ENCODE peak calls at places on chromosomes 11 and 22, in six cellular contexts. N, K, W, I, H and R are unnamed samples.

GRCh38 chr11:8090756-8091155 is 9.7 kb downstream of the TUB start:
- DNase-seq in H (peak), I (no peak), K (peak), W (peak), N (peak), R (no peak)

GRCh38 chr22:23692598-23693291 is 1.9 kb downstream of the RGL4 start:
- DNase-seq in I (no peak), K (no peak), N (no peak), H (no peak), W (no peak), R (no peak)

GRCh38 chr22:23093090-23093788 is 22.9 kb downstream of the GNAZ start:
- DNase-seq in I (no peak), W (no peak), K (no peak), N (no peak), H (no peak), R (no peak)

GRCh38 chr11:14425621-14426020 is 66.6 kb upstream of the RRAS2 start:
- DNase-seq in N (no peak), W (no peak), K (no peak), H (no peak), I (no peak), R (no peak)

GRCh38 chr11:7648264-7648663 is 25.0 kb downstream of the CYB5R2 start:
- DNase-seq in N (no peak), W (no peak), H (no peak), K (no peak), I (no peak), R (no peak)

GRCh38 chr11:126879516-126879915 is 121.1 kb downstream of the KIRREL3 start:
- DNase-seq in I (no peak), W (no peak), N (no peak), H (no peak), K (no peak), R (peak)

GRCh38 chr11:82906236-82906635 is 4.7 kb downstream of the DDIAS start:
- DNase-seq in H (peak), N (peak), W (peak), I (peak), K (no peak), R (peak)

GRCh38 chr22:47817380-47817779 is 1054.9 kb downstream of the TBC1D22A start:
- DNase-seq in H (no peak), K (no peak), I (no peak), N (no peak), W (no peak), R (no peak)

GRCh38 chr11:59285716-59286260 is 72.9 kb upstream of the OR5AN1 start:
- DNase-seq in K (no peak), N (no peak), I (no peak), H (peak), W (no peak), R (peak)

GRCh38 chr11:61353109-61354067 is 8.3 kb downstream of the CYB561A3 start:
- DNase-seq in K (no peak), W (no peak), H (no peak), N (no peak), I (no peak), R (no peak)

GRCh38 chr11:15507592-15507991 is 392.9 kb downstream of the INSC start:
- DNase-seq in N (no peak), K (no peak), H (no peak), W (no peak), I (no peak), R (no peak)

GRCh38 chr22:48654492-48654891 is 1173.2 kb downstream of the BRD1 start:
- DNase-seq in N (no peak), K (no peak), I (no peak), W (no peak), H (no peak), R (no peak)

GRCh38 chr22:20565079-20565734 is 57.8 kb downstream of the MED15 start:
- DNase-seq in W (peak), K (no peak), I (no peak), N (no peak), H (no peak), R (peak)

GRCh38 chr11:94024547-94024946 is 3.4 kb downstream of the HEPHL1 start:
- DNase-seq in I (no peak), H (no peak), K (no peak), N (no peak), W (no peak), R (no peak)

GRCh38 chr22:50507421-50507990 is at the start of gene LMF2:
- DNase-seq in W (no peak), I (peak), H (no peak), N (peak), K (no peak), R (no peak)

GRCh38 chr11:112302226-112302868 is 41.7 kb upstream of the PLET1 start:
- DNase-seq in I (no peak), H (peak), K (no peak), N (no peak), W (no peak), R (peak)

GRCh38 chr22:48599346-48599745 is 1228.3 kb downstream of the BRD1 start:
- DNase-seq in N (no peak), W (no peak), H (no peak), I (no peak), K (no peak), R (no peak)

GRCh38 chr11:117827521-117828511 is 3.3 kb upstream of the FXYD2 start:
- DNase-seq in I (no peak), H (no peak), K (no peak), N (no peak), W (no peak), R (no peak)

GRCh38 chr11:66115638-66116410 is 45.8 kb downstream of the PACS1 start:
- DNase-seq in W (no peak), K (no peak), H (no peak), N (no peak), I (no peak), R (peak)

GRCh38 chr11:28228196-28228595 is 120.0 kb downstream of the METTL15 start:
- DNase-seq in I (peak), W (peak), K (no peak), N (no peak), H (peak), R (peak)

GRCh38 chr11:32109138-32109537 is 18.3 kb downstream of the RCN1 start:
- DNase-seq in H (peak), W (peak), K (no peak), I (no peak), N (no peak), R (peak)

GRCh38 chr11:93213622-93214021 is 15.8 kb upstream of the SLC36A4 start:
- DNase-seq in K (no peak), H (no peak), N (no peak), I (no peak), W (no peak), R (no peak)

GRCh38 chr11:65445101-65445603 is 22.6 kb downstream of the NEAT1 start:
- DNase-seq in W (peak), I (no peak), N (no peak), H (peak), K (no peak), R (peak)

GRCh38 chr11:62400281-62400680 is 18.6 kb upstream of the SCGB1A1 start:
- DNase-seq in K (no peak), I (no peak), N (no peak), W (no peak), H (peak), R (no peak)